ENCODE peak calls at places on chromosomes 6 and 20, in seven cellular contexts. W is aorta; F is hypothalamus; G is stimulated activated CD8-positive, alpha-beta memory T cell treated with anti-CD3 and anti-CD28 coated beads, Interleukin-4, amount 100 ng/mL, for 4 hours; N is AG09319; T is mesenchymal stem cell; X is iPS-NIHi11. B is an unnamed sample.

GRCh38 chr20:48818481-48818987 is 9.3 kb downstream of the PREX1 start:
- DNase-seq in T (no peak), X (no peak), N (no peak), W (no peak), F (no peak), G (no peak), B (no peak)

GRCh38 chr6:55617272-55617671 is 38.3 kb upstream of the HMGCLL1 start:
- DNase-seq in T (peak; percentile 36), N (no peak), F (no peak), X (peak; percentile 35), W (no peak), G (no peak), B (no peak)

GRCh38 chr20:50412499-50412898 is 97.7 kb upstream of the PTPN1 start:
- DNase-seq in W (no peak), G (no peak), F (no peak), T (no peak), N (no peak), X (no peak), B (no peak)

GRCh38 chr6:6660339-6661045 is 72.0 kb downstream of the LY86 start:
- DNase-seq in X (no peak), G (no peak), N (no peak), F (no peak), W (no peak), T (no peak), B (no peak)

GRCh38 chr20:51400051-51400926 is 142.2 kb downstream of the NFATC2 start:
- DNase-seq in G (peak; percentile 49), W (no peak), X (no peak), F (no peak), T (no peak), N (no peak), B (no peak)

GRCh38 chr20:52410182-52410647 is 218.6 kb upstream of the ZFP64 start:
- DNase-seq in F (no peak), N (peak; percentile 22), W (no peak), X (no peak), G (peak; percentile 18), T (peak; percentile 95), B (no peak)

GRCh38 chr6:125170376-125170775 is 16.8 kb downstream of the TPD52L1 start:
- DNase-seq in X (no peak), T (no peak), F (no peak), G (no peak), W (no peak), N (peak; percentile 60), B (no peak)

GRCh38 chr6:7730003-7730402 is 4.1 kb downstream of the BMP6 start:
- DNase-seq in F (no peak), N (no peak), X (no peak), T (peak; percentile 21), W (no peak), G (no peak), B (no peak)

GRCh38 chr6:103268335-103268734 is 1591.4 kb downstream of the HACE1 start:
- DNase-seq in G (no peak), F (no peak), N (no peak), T (no peak), W (no peak), X (no peak), B (no peak)

GRCh38 chr20:22576273-22576672 is 8.1 kb downstream of the FOXA2 start:
- DNase-seq in F (no peak), X (no peak), N (no peak), T (no peak), G (no peak), W (no peak), B (no peak)

GRCh38 chr6:6494677-6495076 is 93.8 kb upstream of the LY86 start:
- DNase-seq in X (peak; percentile 76), F (no peak), G (no peak), W (peak; percentile 77), N (no peak), T (peak; percentile 13), B (no peak)

GRCh38 chr6:169986848-169987498 is 235.6 kb downstream of the ERMARD start:
- DNase-seq in T (no peak), X (no peak), W (peak; percentile 44), G (no peak), F (no peak), N (no peak), B (no peak)

GRCh38 chr6:164039954-164040375 is 625.4 kb downstream of the QKI start:
- DNase-seq in W (peak; percentile 77), G (peak; percentile 16), T (no peak), X (no peak), F (no peak), N (no peak), B (no peak)

GRCh38 chr6:143059616-143060353 is 904 bp upstream of the AIG1 start:
- DNase-seq in G (no peak), F (no peak), X (no peak), N (peak; percentile 78), T (peak; percentile 89), W (no peak), B (no peak)

GRCh38 chr6:43947860-43948259 is 177.8 kb downstream of the VEGFA start:
- DNase-seq in F (no peak), T (no peak), N (no peak), G (no peak), X (no peak), W (no peak), B (no peak)

GRCh38 chr6:166330612-166331011 is 11.7 kb downstream of the SFT2D1 start:
- DNase-seq in W (no peak), X (peak; percentile 85), T (peak; percentile 40), N (no peak), G (no peak), F (peak; percentile 7), B (peak; percentile 79)

GRCh38 chr6:4403828-4404227 is 268.5 kb upstream of the ECI2 start:
- DNase-seq in X (peak; percentile 30), F (no peak), N (no peak), G (no peak), T (no peak), W (no peak), B (no peak)